ENCODE peak calls at places on chromosomes 1 and 21, in five cellular contexts. One of them, this sample, is unnamed.

GRCh38 chr1:41811978-41812852 is 106.5 kb downstream of the HIVEP3 start:
- DNase-seq in WTC11: peak
- DNase-seq in HEK293T: peak
- DNase-seq in left ventricle myocardium inferior: peak
- DNase-seq in lung microvascular endothelial cell: peak
- DNase-seq in this sample: peak

GRCh38 chr1:229388876-229389580 is 44.9 kb downstream of the ACTA1 start:
- DNase-seq in WTC11: no peak
- DNase-seq in HEK293T: no peak
- DNase-seq in left ventricle myocardium inferior: no peak
- DNase-seq in lung microvascular endothelial cell: peak
- DNase-seq in this sample: no peak

GRCh38 chr1:231951399-231951798 is 324.8 kb downstream of the DISC1 start:
- DNase-seq in WTC11: no peak
- DNase-seq in HEK293T: no peak
- DNase-seq in left ventricle myocardium inferior: no peak
- DNase-seq in lung microvascular endothelial cell: peak
- DNase-seq in this sample: no peak

GRCh38 chr1:225343618-225344017 is 84.2 kb downstream of the LBR start:
- DNase-seq in WTC11: no peak
- DNase-seq in HEK293T: no peak
- DNase-seq in left ventricle myocardium inferior: no peak
- DNase-seq in lung microvascular endothelial cell: peak
- DNase-seq in this sample: no peak

GRCh38 chr21:25528511-25528910 is 78.8 kb downstream of the MRPL39 start:
- DNase-seq in WTC11: no peak
- DNase-seq in HEK293T: no peak
- DNase-seq in left ventricle myocardium inferior: no peak
- DNase-seq in lung microvascular endothelial cell: no peak
- DNase-seq in this sample: no peak

GRCh38 chr1:109769335-109770078 is 5.8 kb upstream of the EPS8L3 start:
- DNase-seq in WTC11: peak
- DNase-seq in HEK293T: no peak
- DNase-seq in left ventricle myocardium inferior: peak
- DNase-seq in lung microvascular endothelial cell: peak
- DNase-seq in this sample: peak

GRCh38 chr1:111776397-111776796 is 20.7 kb downstream of the DDX20 start:
- DNase-seq in WTC11: no peak
- DNase-seq in HEK293T: no peak
- DNase-seq in left ventricle myocardium inferior: no peak
- DNase-seq in lung microvascular endothelial cell: no peak
- DNase-seq in this sample: no peak

GRCh38 chr1:200699871-200700270 is 30.2 kb upstream of the DDX59 start:
- DNase-seq in WTC11: no peak
- DNase-seq in HEK293T: peak
- DNase-seq in left ventricle myocardium inferior: no peak
- DNase-seq in lung microvascular endothelial cell: peak
- DNase-seq in this sample: no peak

GRCh38 chr21:37380349-37381323 is 14.1 kb downstream of the DYRK1A start:
- DNase-seq in WTC11: peak
- DNase-seq in HEK293T: no peak
- DNase-seq in left ventricle myocardium inferior: no peak
- DNase-seq in lung microvascular endothelial cell: no peak
- DNase-seq in this sample: no peak

GRCh38 chr1:168245042-168245441 is 19.2 kb downstream of the SFT2D2 start:
- DNase-seq in WTC11: no peak
- DNase-seq in HEK293T: no peak
- DNase-seq in left ventricle myocardium inferior: no peak
- DNase-seq in lung microvascular endothelial cell: no peak
- DNase-seq in this sample: no peak

GRCh38 chr1:94068096-94068830 is 52.7 kb downstream of the ABCA4 start:
- DNase-seq in WTC11: no peak
- DNase-seq in HEK293T: no peak
- DNase-seq in left ventricle myocardium inferior: no peak
- DNase-seq in lung microvascular endothelial cell: peak
- DNase-seq in this sample: no peak

GRCh38 chr1:65175171-65176070 is 27.4 kb downstream of the AK4 start:
- DNase-seq in WTC11: no peak
- DNase-seq in HEK293T: no peak
- DNase-seq in left ventricle myocardium inferior: peak
- DNase-seq in lung microvascular endothelial cell: no peak
- DNase-seq in this sample: peak

GRCh38 chr1:202599669-202600431 is 110.4 kb downstream of the SYT2 start:
- DNase-seq in WTC11: peak
- DNase-seq in HEK293T: peak
- DNase-seq in left ventricle myocardium inferior: peak
- DNase-seq in lung microvascular endothelial cell: peak
- DNase-seq in this sample: peak

GRCh38 chr1:43314233-43314632 is 13.5 kb downstream of the TIE1 start:
- DNase-seq in WTC11: no peak
- DNase-seq in HEK293T: no peak
- DNase-seq in left ventricle myocardium inferior: no peak
- DNase-seq in lung microvascular endothelial cell: no peak
- DNase-seq in this sample: no peak

GRCh38 chr1:57897581-57897980 is 473.7 kb upstream of the DAB1 start:
- DNase-seq in WTC11: no peak
- DNase-seq in HEK293T: no peak
- DNase-seq in left ventricle myocardium inferior: no peak
- DNase-seq in lung microvascular endothelial cell: no peak
- DNase-seq in this sample: no peak

GRCh38 chr1:94772230-94772641 is 47.9 kb upstream of the SLC44A3 start:
- DNase-seq in WTC11: no peak
- DNase-seq in HEK293T: no peak
- DNase-seq in left ventricle myocardium inferior: no peak
- DNase-seq in lung microvascular endothelial cell: no peak
- DNase-seq in this sample: no peak

GRCh38 chr1:215181518-215181917 is 99.0 kb downstream of the KCNK2 start:
- DNase-seq in WTC11: no peak
- DNase-seq in HEK293T: no peak
- DNase-seq in left ventricle myocardium inferior: no peak
- DNase-seq in lung microvascular endothelial cell: peak
- DNase-seq in this sample: no peak

GRCh38 chr1:196259291-196259690 is 348.9 kb downstream of the KCNT2 start:
- DNase-seq in WTC11: no peak
- DNase-seq in HEK293T: no peak
- DNase-seq in left ventricle myocardium inferior: no peak
- DNase-seq in lung microvascular endothelial cell: no peak
- DNase-seq in this sample: no peak

GRCh38 chr1:10045480-10046355 is 13.0 kb downstream of the UBE4B start:
- DNase-seq in WTC11: no peak
- DNase-seq in HEK293T: no peak
- DNase-seq in left ventricle myocardium inferior: no peak
- DNase-seq in lung microvascular endothelial cell: peak
- DNase-seq in this sample: no peak

This sample was measured in right cardiac atrium.